ENCODE peak calls at places on chromosomes 7 and 10, in six cellular contexts. P is stimulated activated CD4-positive, alpha-beta T cell treated with anti-CD3 and anti-CD28 coated beads, Interleukin-1b, Interleukin-23, amount 100 ng/mL, for 48 hours; D is tibial nerve; B is CD8-positive, alpha-beta T cell; Q is activated CD4-positive, alpha-beta T cell treated with anti-CD3 and anti-CD28 coated beads for 36 hours; R is A549. N is an unnamed sample.
A peak's percentile ranks its signal among the peaks of the same experiment; 100 is the strongest.

GRCh38 chr7:48389977-48390376 is 218.7 kb downstream of the ABCA13 start:
- DNase-seq in P (no peak), D (peak; percentile 25), B (no peak), Q (no peak), R (no peak), N (no peak)

GRCh38 chr7:30468791-30469190 is 9.8 kb downstream of the NOD1 start:
- DNase-seq in P (no peak), D (no peak), B (no peak), Q (no peak), R (no peak), N (no peak)

GRCh38 chr10:132311338-132311939 is 3.7 kb upstream of the STK32C start:
- DNase-seq in P (no peak), D (no peak), B (no peak), Q (no peak), R (peak; percentile 61), N (no peak)

GRCh38 chr10:124025638-124026336 is 67.6 kb downstream of the CHST15 start:
- DNase-seq in P (no peak), D (no peak), B (no peak), Q (no peak), R (peak; percentile 38), N (no peak)

GRCh38 chr10:10330481-10330880 is 687.2 kb upstream of the CELF2 start:
- DNase-seq in P (no peak), D (no peak), B (no peak), Q (no peak), R (no peak), N (no peak)

GRCh38 chr10:131724891-131725735 is 175.7 kb upstream of the PPP2R2D start:
- DNase-seq in P (no peak), D (no peak), B (no peak), Q (no peak), R (no peak), N (no peak)

GRCh38 chr10:51389415-51390342 is 309.7 kb downstream of the CSTF2T start:
- DNase-seq in P (peak; percentile 35), D (no peak), B (no peak), Q (peak; percentile 73), R (peak; percentile 48), N (no peak)

GRCh38 chr7:112550468-112551060 is 69.8 kb downstream of the LSMEM1 start:
- DNase-seq in P (no peak), D (peak; percentile 73), B (no peak), Q (peak; percentile 28), R (peak; percentile 73), N (peak; percentile 36)

GRCh38 chr10:78784454-78785414 is 284.0 kb upstream of the ZMIZ1 start:
- DNase-seq in P (no peak), D (no peak), B (no peak), Q (no peak), R (no peak), N (no peak)

GRCh38 chr7:30791126-30791525 is 19.9 kb downstream of the MINDY4 start:
- DNase-seq in P (no peak), D (no peak), B (no peak), Q (no peak), R (no peak), N (no peak)

GRCh38 chr10:120514035-120514620 is 57.1 kb downstream of the PLPP4 start:
- DNase-seq in P (no peak), D (no peak), B (no peak), Q (peak; percentile 61), R (peak; percentile 27), N (no peak)

GRCh38 chr7:92904292-92905131 is 68.1 kb upstream of the CDK6 start:
- DNase-seq in P (peak; percentile 95), D (no peak), B (peak; percentile 18), Q (peak; percentile 94), R (peak; percentile 48), N (peak; percentile 66)

GRCh38 chr10:112721080-112721698 is 228.9 kb upstream of the TCF7L2 start:
- DNase-seq in P (no peak), D (peak; percentile 69), B (no peak), Q (no peak), R (peak; percentile 67), N (peak; percentile 5)

GRCh38 chr7:4134631-4135030 is 547.5 kb upstream of the FOXK1 start:
- DNase-seq in P (no peak), D (no peak), B (no peak), Q (no peak), R (no peak), N (no peak)

GRCh38 chr10:71072146-71072819 is 140.1 kb upstream of the UNC5B start:
- DNase-seq in P (no peak), D (no peak), B (no peak), Q (no peak), R (no peak), N (no peak)

N was measured in central memory CD4-positive, alpha-beta T cell.